ENCODE peak calls at places on chromosome 15, in ten cellular contexts. One of them, this sample, is unnamed.
A peak's percentile ranks its signal among the peaks of the same experiment; 100 is the strongest.

GRCh38 chr15:22918056-22918455 is 62.1 kb downstream of the CYFIP1 start:
- DNase-seq in uterus: no peak
- DNase-seq in breast epithelium: no peak
- DNase-seq in GM12878: no peak
- DNase-seq in NB4: peak; percentile 19
- DNase-seq in Peyer's patch: no peak
- DNase-seq in ovary: no peak
- DNase-seq in lower leg skin: no peak
- DNase-seq in suprapubic skin: no peak
- DNase-seq in body of pancreas: no peak
- DNase-seq in this sample: no peak

GRCh38 chr15:87268675-87269074 is 987.9 kb downstream of the NTRK3 start:
- DNase-seq in uterus: no peak
- DNase-seq in breast epithelium: no peak
- DNase-seq in GM12878: no peak
- DNase-seq in NB4: no peak
- DNase-seq in Peyer's patch: no peak
- DNase-seq in ovary: no peak
- DNase-seq in lower leg skin: no peak
- DNase-seq in suprapubic skin: no peak
- DNase-seq in body of pancreas: no peak
- DNase-seq in this sample: no peak

GRCh38 chr15:100667405-100668320 is 65.3 kb downstream of the ASB7 start:
- DNase-seq in uterus: peak; percentile 58
- DNase-seq in breast epithelium: no peak
- DNase-seq in GM12878: no peak
- DNase-seq in NB4: no peak
- DNase-seq in Peyer's patch: no peak
- DNase-seq in ovary: peak; percentile 62
- DNase-seq in lower leg skin: peak; percentile 80
- DNase-seq in suprapubic skin: no peak
- DNase-seq in body of pancreas: no peak
- DNase-seq in this sample: no peak

GRCh38 chr15:40320931-40321371 is 2.5 kb upstream of the INAFM2 start:
- DNase-seq in uterus: no peak
- DNase-seq in breast epithelium: no peak
- DNase-seq in GM12878: no peak
- DNase-seq in NB4: peak; percentile 73
- DNase-seq in Peyer's patch: peak; percentile 64
- DNase-seq in ovary: peak; percentile 35
- DNase-seq in lower leg skin: no peak
- DNase-seq in suprapubic skin: no peak
- DNase-seq in body of pancreas: peak; percentile 64
- DNase-seq in this sample: peak; percentile 65

GRCh38 chr15:87564666-87565065 is 691.9 kb downstream of the NTRK3 start:
- DNase-seq in uterus: no peak
- DNase-seq in breast epithelium: no peak
- DNase-seq in GM12878: no peak
- DNase-seq in NB4: no peak
- DNase-seq in Peyer's patch: no peak
- DNase-seq in ovary: no peak
- DNase-seq in lower leg skin: no peak
- DNase-seq in suprapubic skin: no peak
- DNase-seq in body of pancreas: no peak
- DNase-seq in this sample: no peak

GRCh38 chr15:70286110-70286806 is 188.5 kb upstream of the TLE3 start:
- DNase-seq in uterus: no peak
- DNase-seq in breast epithelium: no peak
- DNase-seq in GM12878: no peak
- DNase-seq in NB4: no peak
- DNase-seq in Peyer's patch: no peak
- DNase-seq in ovary: no peak
- DNase-seq in lower leg skin: no peak
- DNase-seq in suprapubic skin: no peak
- DNase-seq in body of pancreas: no peak
- DNase-seq in this sample: peak; percentile 91

GRCh38 chr15:73344051-73344450 is 24.7 kb downstream of the HCN4 start:
- DNase-seq in uterus: no peak
- DNase-seq in breast epithelium: no peak
- DNase-seq in GM12878: no peak
- DNase-seq in NB4: no peak
- DNase-seq in Peyer's patch: no peak
- DNase-seq in ovary: no peak
- DNase-seq in lower leg skin: no peak
- DNase-seq in suprapubic skin: no peak
- DNase-seq in body of pancreas: no peak
- DNase-seq in this sample: no peak

GRCh38 chr15:37903932-37904493 is 30.4 kb upstream of the TMCO5A start:
- DNase-seq in uterus: no peak
- DNase-seq in breast epithelium: no peak
- DNase-seq in GM12878: no peak
- DNase-seq in NB4: no peak
- DNase-seq in Peyer's patch: no peak
- DNase-seq in ovary: no peak
- DNase-seq in lower leg skin: no peak
- DNase-seq in suprapubic skin: no peak
- DNase-seq in body of pancreas: no peak
- DNase-seq in this sample: no peak

GRCh38 chr15:35288580-35288979 is 203.5 kb upstream of the NANOGP8 start:
- DNase-seq in uterus: no peak
- DNase-seq in breast epithelium: no peak
- DNase-seq in GM12878: no peak
- DNase-seq in NB4: no peak
- DNase-seq in Peyer's patch: no peak
- DNase-seq in ovary: no peak
- DNase-seq in lower leg skin: no peak
- DNase-seq in suprapubic skin: no peak
- DNase-seq in body of pancreas: no peak
- DNase-seq in this sample: no peak

GRCh38 chr15:35290301-35290721 is 205.2 kb upstream of the NANOGP8 start:
- DNase-seq in uterus: no peak
- DNase-seq in breast epithelium: no peak
- DNase-seq in GM12878: no peak
- DNase-seq in NB4: no peak
- DNase-seq in Peyer's patch: no peak
- DNase-seq in ovary: no peak
- DNase-seq in lower leg skin: no peak
- DNase-seq in suprapubic skin: no peak
- DNase-seq in body of pancreas: no peak
- DNase-seq in this sample: no peak

GRCh38 chr15:35298509-35298908 is 213.4 kb upstream of the NANOGP8 start:
- DNase-seq in uterus: no peak
- DNase-seq in breast epithelium: no peak
- DNase-seq in GM12878: no peak
- DNase-seq in NB4: no peak
- DNase-seq in Peyer's patch: no peak
- DNase-seq in ovary: no peak
- DNase-seq in lower leg skin: no peak
- DNase-seq in suprapubic skin: no peak
- DNase-seq in body of pancreas: no peak
- DNase-seq in this sample: no peak

GRCh38 chr15:35289029-35289617 is 204.0 kb upstream of the NANOGP8 start:
- DNase-seq in uterus: no peak
- DNase-seq in breast epithelium: no peak
- DNase-seq in GM12878: no peak
- DNase-seq in NB4: peak; percentile 51
- DNase-seq in Peyer's patch: no peak
- DNase-seq in ovary: no peak
- DNase-seq in lower leg skin: no peak
- DNase-seq in suprapubic skin: no peak
- DNase-seq in body of pancreas: no peak
- DNase-seq in this sample: no peak

GRCh38 chr15:35293353-35294130 is 208.4 kb upstream of the NANOGP8 start:
- DNase-seq in uterus: no peak
- DNase-seq in breast epithelium: no peak
- DNase-seq in GM12878: no peak
- DNase-seq in NB4: peak; percentile 50
- DNase-seq in Peyer's patch: no peak
- DNase-seq in ovary: no peak
- DNase-seq in lower leg skin: no peak
- DNase-seq in suprapubic skin: no peak
- DNase-seq in body of pancreas: no peak
- DNase-seq in this sample: no peak
- TF ChIP-seq CTCF in uterus: no peak
- TF ChIP-seq CTCF in breast epithelium: no peak
- TF ChIP-seq CTCF in GM12878: no peak
- TF ChIP-seq CTCF in NB4: no peak
- TF ChIP-seq CTCF in Peyer's patch: no peak
- TF ChIP-seq CTCF in ovary: no peak
- TF ChIP-seq CTCF in lower leg skin: no peak
- TF ChIP-seq CTCF in suprapubic skin: no peak
- TF ChIP-seq CTCF in body of pancreas: no peak
- TF ChIP-seq CTCF in this sample: no peak

GRCh38 chr15:76932090-76932966 is 779 bp downstream of the RCN2 start:
- DNase-seq in uterus: no peak
- DNase-seq in breast epithelium: no peak
- DNase-seq in GM12878: no peak
- DNase-seq in NB4: peak; percentile 53
- DNase-seq in Peyer's patch: no peak
- DNase-seq in ovary: no peak
- DNase-seq in lower leg skin: no peak
- DNase-seq in suprapubic skin: no peak
- DNase-seq in body of pancreas: no peak
- DNase-seq in this sample: no peak

GRCh38 chr15:76928231-76928630 is 3.3 kb upstream of the RCN2 start:
- DNase-seq in uterus: no peak
- DNase-seq in breast epithelium: no peak
- DNase-seq in GM12878: no peak
- DNase-seq in NB4: no peak
- DNase-seq in Peyer's patch: no peak
- DNase-seq in ovary: no peak
- DNase-seq in lower leg skin: no peak
- DNase-seq in suprapubic skin: no peak
- DNase-seq in body of pancreas: no peak
- DNase-seq in this sample: no peak

GRCh38 chr15:76929011-76929760 is 2.4 kb upstream of the RCN2 start:
- DNase-seq in uterus: no peak
- DNase-seq in breast epithelium: no peak
- DNase-seq in GM12878: no peak
- DNase-seq in NB4: no peak
- DNase-seq in Peyer's patch: no peak
- DNase-seq in ovary: no peak
- DNase-seq in lower leg skin: no peak
- DNase-seq in suprapubic skin: no peak
- DNase-seq in body of pancreas: no peak
- DNase-seq in this sample: no peak

GRCh38 chr15:76930831-76931396 is 635 bp upstream of the RCN2 start:
- DNase-seq in uterus: no peak
- DNase-seq in breast epithelium: no peak
- DNase-seq in GM12878: no peak
- DNase-seq in NB4: no peak
- DNase-seq in Peyer's patch: no peak
- DNase-seq in ovary: no peak
- DNase-seq in lower leg skin: no peak
- DNase-seq in suprapubic skin: no peak
- DNase-seq in body of pancreas: no peak
- DNase-seq in this sample: no peak

DNA sequence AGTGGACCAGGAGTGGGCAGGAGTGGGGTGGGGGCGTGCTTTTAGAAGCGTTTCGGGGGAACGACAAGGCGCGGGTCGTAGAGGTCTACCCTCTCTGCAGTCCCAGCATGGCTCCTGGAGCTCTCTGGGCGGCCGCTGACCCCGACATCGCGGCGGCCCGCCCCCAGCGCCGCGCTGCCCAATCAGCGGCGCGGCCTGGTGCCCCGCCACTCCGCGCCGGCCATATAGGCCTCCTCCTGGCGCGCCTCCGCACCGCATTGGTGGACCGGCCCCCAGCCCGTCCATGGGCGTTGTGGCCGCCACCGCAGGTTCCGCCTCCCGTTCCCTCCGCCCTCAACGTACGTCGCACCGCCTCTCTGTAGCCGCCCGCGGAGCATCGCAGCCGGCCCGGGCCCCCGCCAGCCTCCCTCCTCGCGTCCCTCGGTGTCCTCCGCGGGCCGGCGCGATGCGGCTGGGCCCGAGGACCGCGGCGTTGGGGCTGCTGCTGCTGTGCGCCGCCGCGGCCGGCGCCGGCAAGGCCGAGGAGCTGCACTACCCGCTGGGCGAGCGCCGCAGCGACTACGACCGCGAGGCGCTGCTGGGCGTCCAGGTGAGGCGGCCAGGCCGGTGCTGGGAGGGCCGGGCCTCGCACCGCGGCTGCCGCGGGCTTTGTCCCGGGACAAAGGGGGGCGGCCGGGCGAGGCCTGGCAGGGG is at the start of gene RCN2:
- DNase-seq in uterus: peak; percentile 95
- DNase-seq in breast epithelium: peak; percentile 94
- DNase-seq in GM12878: peak; percentile 63
- DNase-seq in NB4: peak; percentile 99
- DNase-seq in Peyer's patch: peak; percentile 93
- DNase-seq in ovary: peak; percentile 94
- DNase-seq in lower leg skin: peak; percentile 99
- DNase-seq in suprapubic skin: peak; percentile 97
- DNase-seq in body of pancreas: peak; percentile 96
- DNase-seq in this sample: peak; percentile 97
- TF ChIP-seq POLR2A in uterus: peak; percentile 90
- TF ChIP-seq POLR2A in breast epithelium: peak; percentile 60
- TF ChIP-seq POLR2A in GM12878: peak; percentile 92
- TF ChIP-seq POLR2A in NB4: peak; percentile 97
- TF ChIP-seq POLR2A in Peyer's patch: peak; percentile 80
- TF ChIP-seq POLR2A in ovary: peak; percentile 69
- TF ChIP-seq POLR2A in lower leg skin: peak; percentile 12
- TF ChIP-seq POLR2A in suprapubic skin: peak; percentile 55
- TF ChIP-seq POLR2A in body of pancreas: peak; percentile 89
- TF ChIP-seq POLR2A in this sample: peak; percentile 34

DNA sequence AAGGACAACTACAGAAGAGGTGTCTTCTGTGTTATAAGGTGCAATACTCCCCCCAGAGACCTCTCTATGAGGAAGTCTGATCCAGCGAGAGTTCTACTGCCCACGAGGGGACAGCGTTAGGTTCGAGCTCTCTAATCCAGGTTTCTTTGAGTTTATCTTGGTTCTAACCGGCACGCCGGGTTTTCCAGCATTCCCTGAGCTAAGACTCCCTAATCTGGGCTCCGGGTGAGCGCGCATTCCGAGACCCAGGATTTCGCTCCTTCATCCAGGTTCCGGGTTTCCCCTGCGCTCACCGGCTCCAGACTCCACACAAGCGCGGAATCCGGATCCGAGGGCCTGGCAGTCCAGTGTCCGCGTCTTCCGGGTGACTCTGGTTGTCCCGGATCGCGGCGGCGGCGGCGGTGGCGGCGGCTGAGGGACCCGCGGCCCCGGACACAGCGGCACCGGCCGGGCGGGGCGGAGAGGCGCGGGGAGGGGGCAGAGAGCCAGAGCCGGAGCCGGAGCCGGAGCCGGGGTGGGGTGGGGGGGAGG is at the start of gene ZNF609:
- DNase-seq in uterus: peak; percentile 97
- DNase-seq in breast epithelium: peak; percentile 90
- DNase-seq in GM12878: no peak
- DNase-seq in NB4: peak; percentile 92
- DNase-seq in Peyer's patch: peak; percentile 85
- DNase-seq in ovary: peak; percentile 98
- DNase-seq in lower leg skin: peak; percentile 98
- DNase-seq in suprapubic skin: peak; percentile 94
- DNase-seq in body of pancreas: peak; percentile 96
- DNase-seq in this sample: peak; percentile 96
- TF ChIP-seq CTCF in uterus: no peak
- TF ChIP-seq CTCF in breast epithelium: no peak
- TF ChIP-seq CTCF in GM12878: no peak
- TF ChIP-seq CTCF in NB4: no peak
- TF ChIP-seq CTCF in Peyer's patch: no peak
- TF ChIP-seq CTCF in ovary: no peak
- TF ChIP-seq CTCF in lower leg skin: no peak
- TF ChIP-seq CTCF in suprapubic skin: no peak
- TF ChIP-seq CTCF in body of pancreas: no peak
- TF ChIP-seq CTCF in this sample: no peak

GRCh38 chr15:77039817-77040216 is 31.1 kb downstream of the TSPAN3 start:
- DNase-seq in uterus: no peak
- DNase-seq in breast epithelium: no peak
- DNase-seq in GM12878: no peak
- DNase-seq in NB4: no peak
- DNase-seq in Peyer's patch: no peak
- DNase-seq in ovary: no peak
- DNase-seq in lower leg skin: no peak
- DNase-seq in suprapubic skin: no peak
- DNase-seq in body of pancreas: no peak
- DNase-seq in this sample: no peak
- TF ChIP-seq POLR2A in uterus: no peak
- TF ChIP-seq POLR2A in breast epithelium: no peak
- TF ChIP-seq POLR2A in GM12878: no peak
- TF ChIP-seq POLR2A in NB4: no peak
- TF ChIP-seq POLR2A in Peyer's patch: no peak
- TF ChIP-seq POLR2A in ovary: no peak
- TF ChIP-seq POLR2A in lower leg skin: no peak
- TF ChIP-seq POLR2A in suprapubic skin: no peak
- TF ChIP-seq POLR2A in body of pancreas: no peak
- TF ChIP-seq POLR2A in this sample: no peak